ENCODE peak calls at places on chromosome 1, in seven cellular contexts. A is stimulated activated CD8-positive, alpha-beta memory T cell treated with anti-CD3 and anti-CD28 coated beads, Interleukin-12 subunit alpha, Interleukin-12 subunit beta, amount 100 ng/mL, for 4 hours; M is stimulated activated CD4-positive, alpha-beta T cell treated with anti-CD3 and anti-CD28 coated beads, Interleukin-12 subunit alpha, Interleukin-12 subunit beta, amount 100 ng/mL, for 4 hours; F is NCI-H345; J is mesendoderm; Q is kidney tubule cell; L is cerebellar cortex. T is an unnamed sample.
A peak's percentile ranks its signal among the peaks of the same experiment; 100 is the strongest.

GRCh38 chr1:183403386-183403957 is 14.7 kb downstream of the NMNAT2 start:
- DNase-seq in A (no peak), M (no peak), F (no peak), J (no peak), Q (no peak), L (no peak), T (no peak)

GRCh38 chr1:15218287-15219279 is 28.4 kb upstream of the FHAD1 start:
- DNase-seq in A (no peak), M (no peak), F (no peak), J (peak; percentile 41), Q (peak; percentile 83), L (no peak), T (no peak)

GRCh38 chr1:82343381-82343780 is 542.6 kb downstream of the ADGRL2 start:
- DNase-seq in A (no peak), M (no peak), F (no peak), J (no peak), Q (no peak), L (no peak), T (no peak)

GRCh38 chr1:177858222-177858894 is 111.5 kb downstream of the SEC16B start:
- DNase-seq in A (no peak), M (no peak), F (peak; percentile 84), J (peak; percentile 10), Q (no peak), L (no peak), T (no peak)

GRCh38 chr1:43530483-43531452 is at the start of gene PTPRF:
- DNase-seq in A (no peak), M (peak; percentile 33), F (peak; percentile 76), J (peak; percentile 78), Q (peak; percentile 75), L (peak; percentile 52), T (peak; percentile 58)

GRCh38 chr1:33986389-33987095 is 122.7 kb downstream of the HMGB4 start:
- DNase-seq in A (no peak), M (no peak), F (no peak), J (no peak), Q (peak; percentile 49), L (peak; percentile 73), T (no peak)

GRCh38 chr1:83554174-83554573 is 444.8 kb downstream of the TTLL7 start:
- DNase-seq in A (no peak), M (no peak), F (no peak), J (peak; percentile 72), Q (no peak), L (no peak), T (no peak)

GRCh38 chr1:22749919-22750670 is 39.5 kb downstream of the EPHB2 start:
- DNase-seq in A (no peak), M (no peak), F (no peak), J (peak; percentile 81), Q (peak; percentile 98), L (no peak), T (no peak)

GRCh38 chr1:22024485-22025367 is 23.3 kb downstream of the CELA3A start:
- DNase-seq in A (peak; percentile 51), M (peak; percentile 50), F (peak; percentile 86), J (peak; percentile 31), Q (peak; percentile 28), L (peak; percentile 41), T (no peak)

T was measured in mesothelial cell of epicardium.